ENCODE peak calls at places on chromosomes 2 and 18, in seven cellular contexts. O is central memory CD4-positive, alpha-beta T cell; E is ELR; I is NCI-H2081; L is activated gamma-delta T cell treated with anti-CD3 and anti-CD28 coated beads, Interleukin-2, amount 50 U/mL, for 16 hours; V is C1 segment of cervical spinal cord; C is Daoy. J is an unnamed sample.

GRCh38 chr2:51710222-51710621 is 678.3 kb upstream of the NRXN1 start:
- DNase-seq in C (no peak), I (peak; percentile 36), L (no peak), O (no peak), V (no peak), E (no peak), J (no peak)

GRCh38 chr18:79588131-79588635 is 91.4 kb upstream of the CTDP1 start:
- DNase-seq in I (no peak), L (no peak), V (no peak), C (no peak), E (no peak), O (no peak), J (no peak)

GRCh38 chr2:133193544-133193943 is 374.7 kb downstream of the NCKAP5 start:
- DNase-seq in C (no peak), E (no peak), I (no peak), L (no peak), O (no peak), V (no peak), J (peak; percentile 37)

GRCh38 chr2:25817630-25818029 is 60.7 kb downstream of the ASXL2 start:
- DNase-seq in I (no peak), V (no peak), L (no peak), E (no peak), O (no peak), C (no peak), J (no peak)

GRCh38 chr2:240983361-240983995 is 14.9 kb upstream of the SNED1 start:
- DNase-seq in L (no peak), E (no peak), V (no peak), C (peak; percentile 26), I (peak; percentile 47), O (no peak), J (no peak)

GRCh38 chr2:20868377-20868776 is 45.5 kb upstream of the LDAH start:
- DNase-seq in L (no peak), C (no peak), O (peak; percentile 44), I (no peak), V (no peak), E (no peak), J (no peak)

GRCh38 chr2:233275223-233275622 is 23.8 kb downstream of the ATG16L1 start:
- DNase-seq in I (no peak), C (no peak), E (no peak), L (no peak), V (no peak), O (no peak), J (no peak)

GRCh38 chr2:84424152-84424551 is 34.9 kb downstream of the SUCLG1 start:
- DNase-seq in C (no peak), E (peak; percentile 31), O (no peak), I (no peak), L (no peak), V (no peak), J (no peak)

GRCh38 chr2:222796413-222797103 is 64.3 kb upstream of the ACSL3 start:
- DNase-seq in V (peak; percentile 26), L (no peak), I (peak; percentile 24), O (no peak), E (peak; percentile 32), C (no peak), J (no peak)

GRCh38 chr2:2291500-2292260 is 39.4 kb downstream of the MYT1L start:
- DNase-seq in O (no peak), V (peak; percentile 39), I (peak; percentile 22), L (no peak), C (peak; percentile 63), E (no peak), J (peak; percentile 13)

GRCh38 chr2:11771971-11772615 is 25.7 kb downstream of the LPIN1 start:
- DNase-seq in E (no peak), V (no peak), I (no peak), C (no peak), L (no peak), O (no peak), J (no peak)

GRCh38 chr18:79399275-79400081 is 3.7 kb downstream of the NFATC1 start:
- DNase-seq in I (no peak), E (no peak), O (no peak), C (no peak), L (no peak), V (no peak), J (no peak)

GRCh38 chr2:86622409-86622877 is 1.2 kb downstream of the RNF103 start:
- DNase-seq in L (no peak), C (peak; percentile 21), E (peak; percentile 47), O (peak; percentile 9), I (peak; percentile 36), V (no peak), J (no peak)

GRCh38 chr18:59273936-59274928 is 978 bp upstream of the RAX start:
- DNase-seq in V (no peak), O (no peak), I (no peak), L (no peak), E (no peak), C (no peak), J (no peak)

GRCh38 chr18:9814431-9814830 is 71.3 kb upstream of the TXNDC2 start:
- DNase-seq in L (no peak), V (no peak), E (peak; percentile 75), O (no peak), I (no peak), C (peak; percentile 49), J (peak; percentile 65)

J was measured in RCC 7860.